ENCODE peak calls at places on chromosomes 7 and 10, in four cellular contexts. H is K562, K is HepG2, R is GM12878. C is an unnamed sample.

GRCh38 chr10:24642921-24643678 is 80.6 kb downstream of the ARHGAP21 start:
- DNase-seq in H (peak; percentile 47), K (peak; percentile 89), R (peak; percentile 40), C (peak; percentile 60)

GRCh38 chr10:29502351-29502750 is 132.4 kb downstream of the SVIL start:
- DNase-seq in H (no peak), K (no peak), R (no peak), C (no peak)

GRCh38 chr7:128120116-128120515 is 88.9 kb upstream of the LRRC4 start:
- DNase-seq in H (no peak), K (no peak), R (no peak), C (no peak)

GRCh38 chr10:13453896-13454295 is 74.9 kb downstream of the BEND7 start:
- DNase-seq in H (no peak), K (no peak), R (peak; percentile 16), C (no peak)

GRCh38 chr10:21329995-21330627 is 195.4 kb downstream of the SKIDA1 start:
- DNase-seq in H (no peak), K (peak; percentile 61), R (no peak), C (no peak)

GRCh38 chr10:78950656-78951587 is 117.8 kb upstream of the ZMIZ1 start:
- DNase-seq in H (no peak), K (no peak), R (no peak), C (no peak)

GRCh38 chr7:151494569-151495284 is 25.0 kb downstream of the RHEB start:
- DNase-seq in H (no peak), K (peak; percentile 28), R (no peak), C (peak; percentile 34)

GRCh38 chr10:27618036-27618615 is 114.0 kb downstream of the RAB18 start:
- DNase-seq in H (no peak), K (no peak), R (no peak), C (no peak)

GRCh38 chr10:82282782-82283456 is 407.9 kb downstream of the NRG3 start:
- DNase-seq in H (no peak), K (no peak), R (no peak), C (no peak)

GRCh38 chr10:16787361-16787791 is 29.8 kb downstream of the RSU1 start:
- DNase-seq in H (no peak), K (no peak), R (no peak), C (no peak)

GRCh38 chr7:139566736-139567646 is 43.5 kb downstream of the CLEC2L start:
- DNase-seq in H (no peak), K (no peak), R (no peak), C (no peak)

GRCh38 chr10:114925675-114926204 is 12.3 kb upstream of the TRUB1 start:
- DNase-seq in H (no peak), K (no peak), R (no peak), C (no peak)

GRCh38 chr7:135743907-135744789 is 4.5 kb downstream of the FAM180A start:
- DNase-seq in H (no peak), K (no peak), R (no peak), C (no peak)

GRCh38 chr10:116861796-116862195 is 12.5 kb downstream of the ENO4 start:
- DNase-seq in H (no peak), K (no peak), R (no peak), C (no peak)

DNA sequence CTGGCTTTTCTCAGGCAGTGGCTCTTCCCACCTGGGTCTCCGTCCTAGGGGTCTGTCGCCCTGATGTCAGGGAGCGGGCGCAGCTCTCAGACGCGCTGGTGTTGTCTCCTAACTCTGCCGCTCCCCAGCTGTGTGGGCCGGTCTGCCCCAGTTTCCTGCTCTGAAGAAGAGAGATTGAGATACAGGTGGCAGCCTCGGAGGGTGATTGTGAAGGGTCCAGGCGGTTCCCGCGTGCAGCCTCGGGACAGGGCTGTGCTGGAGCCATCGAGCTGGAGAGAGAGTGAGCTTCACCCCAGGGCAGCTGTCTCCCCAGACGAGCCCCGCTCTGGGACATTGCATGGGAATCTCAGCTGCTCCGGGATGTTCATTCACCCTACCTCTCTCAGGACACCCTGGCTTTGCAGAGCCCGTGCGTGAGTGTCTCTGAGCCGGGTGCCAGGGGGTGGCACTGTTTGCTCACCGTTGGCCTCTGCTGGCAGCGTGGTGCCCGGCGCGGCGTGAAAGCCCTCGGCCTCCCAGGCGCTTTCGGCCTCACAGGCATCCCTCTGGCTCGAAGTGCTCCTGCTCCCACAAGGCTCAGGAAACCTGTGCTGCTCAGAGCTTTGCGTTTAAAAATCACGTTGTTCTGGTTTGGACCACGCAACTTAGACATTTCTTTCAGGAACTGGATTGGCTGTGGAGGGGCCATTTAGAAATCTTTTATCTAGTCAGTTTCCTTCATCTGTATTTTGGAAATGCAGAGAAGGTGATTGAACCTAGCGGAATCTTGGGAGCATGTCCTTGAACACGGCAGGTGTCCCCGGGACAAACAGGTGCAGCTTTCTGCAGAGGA is 33.8 kb upstream of the ZFAND2A start:
- DNase-seq in H (no peak), K (no peak), R (no peak), C (peak; percentile 90)
- TF ChIP-seq JUND in H (no peak), K (no peak), R (no peak), C (no peak)

GRCh38 chr7:132078891-132079735 is 497.2 kb downstream of the PLXNA4 start:
- DNase-seq in H (no peak), K (no peak), R (no peak), C (no peak)
- TF ChIP-seq SMC3 in H (no peak), K (no peak), R (no peak), C (no peak)

GRCh38 chr7:51367614-51367968 is 51.0 kb upstream of the COBL start:
- DNase-seq in H (no peak), K (no peak), R (no peak), C (no peak)
- TF ChIP-seq JUND in H (no peak), K (no peak), R (no peak), C (no peak)

GRCh38 chr10:132135398-132135872 is 51.3 kb upstream of the DPYSL4 start:
- DNase-seq in H (no peak), K (no peak), R (no peak), C (no peak)
- TF ChIP-seq SMC3 in H (no peak), K (no peak), R (no peak), C (no peak)

GRCh38 chr7:26949319-26949718 is 84.9 kb upstream of the SKAP2 start:
- DNase-seq in H (no peak), K (peak; percentile 86), R (no peak), C (no peak)
- TF ChIP-seq JUND in H (no peak), K (no peak), R (no peak), C (no peak)

DNA sequence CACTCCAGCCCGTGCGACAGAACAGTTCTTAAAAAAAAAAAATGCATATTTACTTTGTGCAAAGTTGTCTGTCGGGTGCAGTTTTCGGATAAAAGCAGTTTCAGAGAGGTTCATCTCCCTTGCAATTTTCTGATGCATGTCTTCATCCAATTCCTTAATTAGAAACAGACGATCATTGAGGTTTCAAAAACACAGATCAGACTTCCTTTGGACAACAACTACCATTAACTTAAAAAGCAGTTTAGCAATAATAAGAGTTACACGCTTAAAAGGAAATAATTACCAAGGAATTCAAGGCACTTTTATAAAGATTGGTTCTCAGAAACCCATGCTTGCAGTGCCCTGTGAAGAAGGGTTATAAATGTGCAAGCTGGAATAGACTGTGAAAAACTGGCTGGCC is 35.0 kb upstream of the HNRNPH3 start:
- DNase-seq in H (no peak), K (no peak), R (no peak), C (no peak)
- TF ChIP-seq SMC3 in H (no peak), K (no peak), R (no peak), C (no peak)

DNA sequence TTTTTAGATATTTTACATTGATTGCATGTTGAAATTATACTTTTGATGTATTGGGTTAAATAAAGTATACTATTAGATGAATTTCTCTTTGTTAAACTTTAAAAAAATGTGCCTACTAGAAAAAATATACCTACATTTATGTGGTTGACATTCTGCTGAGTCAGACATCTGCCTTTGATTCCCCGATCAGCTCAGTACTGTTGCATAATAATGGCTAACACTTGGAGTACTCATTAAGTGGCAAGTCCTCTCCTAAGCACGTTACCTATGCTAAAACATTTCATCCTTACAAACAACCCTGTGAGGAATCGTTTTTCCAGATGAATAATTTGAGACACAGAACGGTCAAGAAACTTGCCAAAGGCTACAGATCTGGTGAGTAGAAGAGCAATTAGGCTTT is 14.0 kb upstream of the SEM1 start:
- DNase-seq in H (no peak), K (no peak), R (no peak), C (no peak)
- TF ChIP-seq JUND in H (no peak), K (no peak), R (no peak), C (no peak)

C was measured in SK-N-SH.